ENCODE peak calls at places on chromosomes 4 and X, in six cellular contexts. One of them, this sample, is unnamed.

GRCh38 chr4:108556166-108556565 is 64.2 kb upstream of the RPL34 start:
- DNase-seq in A549: no peak
- DNase-seq in left lung: no peak
- DNase-seq in coronary artery: no peak
- DNase-seq in IMR-90: no peak
- DNase-seq in glutamatergic neuron: no peak
- DNase-seq in this sample: no peak

GRCh38 chrX:139842326-139843175 is 90.3 kb downstream of the ATP11C start:
- DNase-seq in A549: no peak
- DNase-seq in left lung: no peak
- DNase-seq in coronary artery: no peak
- DNase-seq in IMR-90: peak; percentile 23
- DNase-seq in glutamatergic neuron: no peak
- DNase-seq in this sample: no peak

GRCh38 chr4:15653430-15653829 is 1.7 kb downstream of the FBXL5 start:
- DNase-seq in A549: no peak
- DNase-seq in left lung: no peak
- DNase-seq in coronary artery: no peak
- DNase-seq in IMR-90: no peak
- DNase-seq in glutamatergic neuron: no peak
- DNase-seq in this sample: no peak

GRCh38 chrX:11611965-11612364 is 53.8 kb downstream of the ARHGAP6 start:
- DNase-seq in A549: no peak
- DNase-seq in left lung: no peak
- DNase-seq in coronary artery: no peak
- DNase-seq in IMR-90: no peak
- DNase-seq in glutamatergic neuron: no peak
- DNase-seq in this sample: no peak

GRCh38 chr4:119300072-119300387 is 21.9 kb downstream of the FABP2 start:
- DNase-seq in A549: no peak
- DNase-seq in left lung: peak; percentile 75
- DNase-seq in coronary artery: peak; percentile 84
- DNase-seq in IMR-90: peak; percentile 59
- DNase-seq in glutamatergic neuron: peak; percentile 28
- DNase-seq in this sample: no peak

GRCh38 chr4:143399113-143399949 is 62.7 kb downstream of the GAB1 start:
- DNase-seq in A549: peak; percentile 25
- DNase-seq in left lung: no peak
- DNase-seq in coronary artery: no peak
- DNase-seq in IMR-90: peak; percentile 21
- DNase-seq in glutamatergic neuron: no peak
- DNase-seq in this sample: peak; percentile 49

GRCh38 chr4:17120761-17121160 is 222.3 kb upstream of the LDB2 start:
- DNase-seq in A549: no peak
- DNase-seq in left lung: no peak
- DNase-seq in coronary artery: no peak
- DNase-seq in IMR-90: peak; percentile 18
- DNase-seq in glutamatergic neuron: no peak
- DNase-seq in this sample: peak; percentile 14

GRCh38 chr4:25031077-25031606 is 396 bp upstream of the LGI2 start:
- DNase-seq in A549: no peak
- DNase-seq in left lung: no peak
- DNase-seq in coronary artery: peak; percentile 76
- DNase-seq in IMR-90: no peak
- DNase-seq in glutamatergic neuron: peak; percentile 67
- DNase-seq in this sample: no peak

GRCh38 chr4:3413675-3414420 is 27.9 kb upstream of the HGFAC start:
- DNase-seq in A549: no peak
- DNase-seq in left lung: peak; percentile 29
- DNase-seq in coronary artery: no peak
- DNase-seq in IMR-90: no peak
- DNase-seq in glutamatergic neuron: peak; percentile 22
- DNase-seq in this sample: no peak

GRCh38 chrX:114162068-114162735 is 421.7 kb upstream of the HTR2C start:
- DNase-seq in A549: peak; percentile 4
- DNase-seq in left lung: no peak
- DNase-seq in coronary artery: no peak
- DNase-seq in IMR-90: no peak
- DNase-seq in glutamatergic neuron: peak; percentile 26
- DNase-seq in this sample: peak; percentile 1

GRCh38 chrX:21770631-21771321 is 12.9 kb upstream of the SMPX start:
- DNase-seq in A549: peak; percentile 44
- DNase-seq in left lung: no peak
- DNase-seq in coronary artery: no peak
- DNase-seq in IMR-90: no peak
- DNase-seq in glutamatergic neuron: no peak
- DNase-seq in this sample: peak; percentile 65
- TF ChIP-seq CTCF in A549: no peak
- TF ChIP-seq CTCF in left lung: no peak
- TF ChIP-seq CTCF in coronary artery: no peak
- TF ChIP-seq CTCF in IMR-90: no peak
- TF ChIP-seq CTCF in glutamatergic neuron: no peak
- TF ChIP-seq CTCF in this sample: no peak

GRCh38 chrX:40539214-40540142 is 41.3 kb upstream of the ATP6AP2 start:
- DNase-seq in A549: no peak
- DNase-seq in left lung: peak; percentile 69
- DNase-seq in coronary artery: no peak
- DNase-seq in IMR-90: peak; percentile 71
- DNase-seq in glutamatergic neuron: peak; percentile 43
- DNase-seq in this sample: peak; percentile 27
- TF ChIP-seq CTCF in A549: no peak
- TF ChIP-seq CTCF in left lung: no peak
- TF ChIP-seq CTCF in coronary artery: no peak
- TF ChIP-seq CTCF in IMR-90: no peak
- TF ChIP-seq CTCF in glutamatergic neuron: no peak
- TF ChIP-seq CTCF in this sample: no peak

GRCh38 chr4:39812500-39812899 is 114.6 kb downstream of the UBE2K start:
- DNase-seq in A549: no peak
- DNase-seq in left lung: no peak
- DNase-seq in coronary artery: no peak
- DNase-seq in IMR-90: no peak
- DNase-seq in glutamatergic neuron: no peak
- DNase-seq in this sample: no peak

DNA sequence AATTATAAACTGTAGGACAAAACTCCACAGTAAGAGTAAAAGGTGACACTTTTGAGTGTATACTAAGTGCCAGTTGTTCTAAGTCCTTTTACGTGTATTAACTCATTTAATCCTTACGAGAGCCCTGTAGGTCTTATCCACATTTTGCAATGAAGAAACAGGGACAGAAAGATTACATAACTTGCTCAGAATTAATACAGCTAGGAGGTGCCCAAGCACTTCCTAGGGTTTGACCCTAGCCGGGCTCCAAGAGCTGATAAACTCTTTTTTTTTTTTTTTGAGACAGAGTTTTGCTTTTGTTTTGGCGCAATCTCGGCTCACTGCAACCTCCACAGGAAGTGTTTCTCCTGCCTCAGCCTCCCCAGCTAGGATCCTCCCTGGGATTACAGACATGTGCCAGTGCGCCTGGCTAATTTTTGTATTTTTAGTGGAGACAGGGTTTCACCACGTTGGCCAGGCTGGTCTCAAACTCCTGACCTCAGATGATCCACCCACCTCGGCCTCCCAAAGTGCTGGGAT is 110.4 kb downstream of the UBE2K start:
- DNase-seq in A549: peak; percentile 26
- DNase-seq in left lung: no peak
- DNase-seq in coronary artery: no peak
- DNase-seq in IMR-90: no peak
- DNase-seq in glutamatergic neuron: no peak
- DNase-seq in this sample: no peak
- TF ChIP-seq CTCF in A549: no peak
- TF ChIP-seq CTCF in left lung: no peak
- TF ChIP-seq CTCF in coronary artery: no peak
- TF ChIP-seq CTCF in IMR-90: no peak
- TF ChIP-seq CTCF in glutamatergic neuron: no peak
- TF ChIP-seq CTCF in this sample: no peak

GRCh38 chr4:73593631-73594241 is 26.5 kb downstream of the RASSF6 start:
- DNase-seq in A549: peak; percentile 44
- DNase-seq in left lung: no peak
- DNase-seq in coronary artery: no peak
- DNase-seq in IMR-90: peak; percentile 49
- DNase-seq in glutamatergic neuron: no peak
- DNase-seq in this sample: peak; percentile 51
- TF ChIP-seq CTCF in A549: peak; percentile 78
- TF ChIP-seq CTCF in left lung: peak; percentile 16
- TF ChIP-seq CTCF in coronary artery: peak; percentile 27
- TF ChIP-seq CTCF in IMR-90: peak; percentile 62
- TF ChIP-seq CTCF in glutamatergic neuron: peak; percentile 58
- TF ChIP-seq CTCF in this sample: peak; percentile 38

DNA sequence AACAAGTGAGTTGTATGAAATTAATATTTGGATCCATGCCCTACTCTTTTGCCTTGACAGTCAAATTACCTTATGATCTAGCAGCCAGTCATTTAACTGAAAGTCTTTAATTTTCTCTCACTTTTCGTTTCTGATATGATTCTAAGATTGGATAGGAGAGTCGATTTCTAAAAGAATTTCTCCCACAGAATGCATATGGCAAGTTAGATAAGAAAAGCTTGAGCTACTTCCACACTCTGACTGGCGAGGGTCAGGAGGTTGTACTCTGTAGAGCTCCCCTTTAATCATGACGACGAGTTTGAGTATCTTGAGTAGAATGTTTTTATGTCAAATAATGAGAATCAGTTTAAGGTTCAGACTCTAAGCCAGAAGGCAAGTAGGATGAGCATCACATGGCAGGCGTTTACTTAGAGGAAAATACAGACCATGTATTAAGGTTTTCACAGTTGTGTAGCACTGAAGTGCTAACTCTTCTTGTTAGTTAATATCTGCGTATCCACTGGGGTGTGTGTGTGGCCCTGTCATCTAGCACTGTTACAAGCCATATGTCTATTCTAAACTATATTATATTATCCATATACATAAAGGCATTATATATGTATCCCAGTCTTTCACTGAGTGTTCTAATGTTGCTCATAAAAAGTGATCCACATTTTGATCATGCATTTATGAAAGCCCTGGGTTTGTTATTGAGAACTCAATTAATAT is 37.8 kb downstream of the LRP2BP start:
- DNase-seq in A549: no peak
- DNase-seq in left lung: no peak
- DNase-seq in coronary artery: no peak
- DNase-seq in IMR-90: no peak
- DNase-seq in glutamatergic neuron: no peak
- DNase-seq in this sample: no peak
- TF ChIP-seq CTCF in A549: no peak
- TF ChIP-seq CTCF in left lung: no peak
- TF ChIP-seq CTCF in coronary artery: no peak
- TF ChIP-seq CTCF in IMR-90: no peak
- TF ChIP-seq CTCF in glutamatergic neuron: no peak
- TF ChIP-seq CTCF in this sample: no peak

GRCh38 chr4:157514711-157515110 is 294.2 kb downstream of the GRIA2 start:
- DNase-seq in A549: no peak
- DNase-seq in left lung: no peak
- DNase-seq in coronary artery: no peak
- DNase-seq in IMR-90: no peak
- DNase-seq in glutamatergic neuron: peak; percentile 61
- DNase-seq in this sample: peak; percentile 13
- TF ChIP-seq CTCF in A549: no peak
- TF ChIP-seq CTCF in left lung: no peak
- TF ChIP-seq CTCF in coronary artery: no peak
- TF ChIP-seq CTCF in IMR-90: no peak
- TF ChIP-seq CTCF in glutamatergic neuron: peak; percentile 54
- TF ChIP-seq CTCF in this sample: peak; percentile 24

GRCh38 chr4:83284161-83285021 is at the start of gene COQ2:
- DNase-seq in A549: peak; percentile 92
- DNase-seq in left lung: peak; percentile 96
- DNase-seq in coronary artery: peak; percentile 97
- DNase-seq in IMR-90: peak; percentile 92
- DNase-seq in glutamatergic neuron: peak; percentile 98
- DNase-seq in this sample: peak; percentile 94
- TF ChIP-seq CTCF in A549: peak; percentile 8
- TF ChIP-seq CTCF in left lung: peak; percentile 41
- TF ChIP-seq CTCF in coronary artery: peak; percentile 27
- TF ChIP-seq CTCF in IMR-90: peak; percentile 11
- TF ChIP-seq CTCF in glutamatergic neuron: peak; percentile 44
- TF ChIP-seq CTCF in this sample: no peak

DNA sequence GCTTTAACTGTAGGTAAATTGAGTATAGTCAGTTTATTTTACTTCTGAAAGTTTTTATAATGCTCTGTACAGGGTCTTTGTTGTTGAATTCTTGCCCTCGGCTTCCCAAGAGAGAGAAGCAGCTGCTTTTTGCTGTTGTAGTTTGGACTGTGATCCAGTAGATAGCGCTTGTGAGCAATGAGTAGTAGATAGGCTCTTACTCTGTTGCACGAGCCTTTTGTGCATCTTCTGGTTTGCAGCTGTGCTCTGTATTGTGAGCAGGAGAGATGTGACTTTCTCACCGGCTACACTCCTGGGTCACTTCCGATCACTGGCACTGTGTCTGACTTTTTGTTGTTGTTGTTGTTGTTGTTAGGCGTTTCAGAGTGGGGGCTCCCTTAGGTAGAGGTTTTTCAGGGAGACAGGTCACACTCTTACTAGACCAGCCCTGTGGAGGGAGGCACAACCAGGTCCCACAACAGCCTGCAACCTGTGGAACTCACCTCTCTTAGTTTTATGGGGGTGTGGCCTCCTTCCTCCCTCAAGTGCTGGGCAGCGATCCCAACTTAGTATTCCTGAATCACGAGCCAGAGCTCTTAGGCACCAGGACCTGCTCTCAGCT is 822.1 kb upstream of the GALNTL6 start:
- DNase-seq in A549: peak; percentile 10
- DNase-seq in left lung: no peak
- DNase-seq in coronary artery: no peak
- DNase-seq in IMR-90: no peak
- DNase-seq in glutamatergic neuron: no peak
- DNase-seq in this sample: peak; percentile 63
- TF ChIP-seq CTCF in A549: no peak
- TF ChIP-seq CTCF in left lung: no peak
- TF ChIP-seq CTCF in coronary artery: no peak
- TF ChIP-seq CTCF in IMR-90: no peak
- TF ChIP-seq CTCF in glutamatergic neuron: peak; percentile 51
- TF ChIP-seq CTCF in this sample: peak; percentile 52

This sample was measured in MCF 10A.